ENCODE peak calls at places on chromosomes 2 and 18, in seven cellular contexts. V is NCI-H748 treated with DMSO at 0.1 percent for 48 hours; F is BJ; K is nucleus accumbens; Z is midbrain; A is activated naive CD8-positive, alpha-beta T cell treated with anti-CD3 and anti-CD28 coated beads, Interleukin-2, amount 50 U/mL, for 24 hours; G is retina. O is an unnamed sample.

GRCh38 chr2:5449867-5450266 is 242.3 kb upstream of the SOX11 start:
- DNase-seq in K (no peak), V (no peak), Z (no peak), G (no peak), A (no peak), F (no peak), O (no peak)

GRCh38 chr2:73163522-73164367 is 38.6 kb upstream of the NOTO start:
- DNase-seq in V (peak; percentile 12), G (peak; percentile 81), K (peak; percentile 62), F (no peak), Z (peak; percentile 69), A (peak; percentile 69), O (peak; percentile 24)

GRCh38 chr18:3177902-3178687 is 41.7 kb downstream of the MYOM1 start:
- DNase-seq in K (peak; percentile 38), G (no peak), A (peak; percentile 38), F (no peak), V (no peak), Z (peak; percentile 46), O (no peak)

GRCh38 chr18:3830604-3831003 is 380.6 kb downstream of the TGIF1 start:
- DNase-seq in Z (no peak), V (no peak), F (no peak), G (no peak), A (no peak), K (no peak), O (no peak)

GRCh38 chr2:7209776-7210555 is 292.8 kb downstream of the RNF144A start:
- DNase-seq in V (no peak), G (no peak), K (no peak), F (no peak), Z (no peak), A (no peak), O (no peak)

GRCh38 chr2:95552911-95553310 is 38.9 kb upstream of the TRIM43 start:
- DNase-seq in Z (peak; percentile 12), K (peak; percentile 21), G (no peak), A (no peak), F (no peak), V (no peak), O (no peak)

GRCh38 chr2:180376076-180376475 is 369.0 kb upstream of the CWC22 start:
- DNase-seq in A (no peak), K (no peak), F (no peak), V (no peak), G (no peak), Z (no peak), O (no peak)

GRCh38 chr2:210199186-210199765 is 26.0 kb downstream of the ACADL start:
- DNase-seq in G (no peak), K (no peak), F (no peak), A (no peak), Z (peak; percentile 9), V (peak; percentile 61), O (no peak)

GRCh38 chr2:20150110-20150706 is 74.7 kb downstream of the SDC1 start:
- DNase-seq in V (no peak), F (no peak), Z (no peak), K (no peak), A (no peak), G (no peak), O (no peak)

GRCh38 chr2:20452551-20452950 is 5.7 kb downstream of the RHOB start:
- DNase-seq in G (no peak), Z (peak; percentile 32), A (no peak), V (no peak), F (no peak), K (no peak), O (no peak)

GRCh38 chr2:215973954-215974699 is 39.2 kb downstream of the MREG start:
- DNase-seq in G (no peak), F (no peak), K (no peak), Z (no peak), A (no peak), V (peak; percentile 94), O (no peak)

GRCh38 chr2:217834057-217834620 is 168.7 kb downstream of the TNS1 start:
- DNase-seq in Z (no peak), K (no peak), G (no peak), A (no peak), V (no peak), F (no peak), O (no peak)

GRCh38 chr2:190121971-190122370 is 59.4 kb upstream of the MSTN start:
- DNase-seq in K (no peak), V (no peak), A (no peak), F (no peak), Z (peak; percentile 74), G (no peak), O (no peak)

GRCh38 chr18:44579028-44579692 is 101.5 kb upstream of the SETBP1 start:
- DNase-seq in V (peak; percentile 16), F (no peak), G (no peak), K (no peak), A (no peak), Z (no peak), O (no peak)

GRCh38 chr2:241350878-241351639 is 5.0 kb upstream of the FARP2 start:
- DNase-seq in F (no peak), A (no peak), Z (no peak), G (no peak), V (no peak), K (no peak), O (no peak)

GRCh38 chr18:77132369-77133050 is at the start of gene MBP:
- DNase-seq in F (no peak), A (peak; percentile 77), G (peak; percentile 73), Z (no peak), V (peak; percentile 49), K (no peak), O (no peak)

GRCh38 chr2:46530571-46530970 is 51.2 kb downstream of the TMEM247 start:
- DNase-seq in G (no peak), F (no peak), K (no peak), V (no peak), A (no peak), Z (no peak), O (no peak)

GRCh38 chr2:121810959-121811853 is 55.8 kb downstream of the TSN start:
- DNase-seq in G (peak; percentile 86), V (peak; percentile 34), A (peak; percentile 10), K (peak; percentile 66), Z (peak; percentile 86), F (peak; percentile 9), O (peak; percentile 44)

GRCh38 chr2:31233741-31234689 is at the start of gene EHD3:
- DNase-seq in Z (peak; percentile 93), A (peak; percentile 84), K (peak; percentile 89), V (peak; percentile 67), F (peak; percentile 59), G (peak; percentile 95), O (peak; percentile 93)